ENCODE peak calls at places on chromosomes 6 and 20, in five cellular contexts. One of them, this sample, is unnamed. For H3K36me3 and H3K79me2, the result is how much of the 10 kb centered on the place peaks cover.

GRCh38 chr20:36214684-36215256 is 21.5 kb upstream of the AAR2 start:
- DNase-seq in fibroblast of lung: peak
- DNase-seq in mesendoderm: peak
- DNase-seq in HepG2: peak
- DNase-seq in mammary epithelial cell: peak
- DNase-seq in this sample: peak

GRCh38 chr6:154229796-154230195 is 126.8 kb downstream of the IPCEF1 start:
- DNase-seq in fibroblast of lung: no peak
- DNase-seq in mesendoderm: no peak
- DNase-seq in HepG2: no peak
- DNase-seq in mammary epithelial cell: no peak
- DNase-seq in this sample: no peak

GRCh38 chr6:154908723-154909122 is 86.4 kb upstream of the TIAM2 start:
- DNase-seq in fibroblast of lung: no peak
- DNase-seq in mesendoderm: no peak
- DNase-seq in HepG2: no peak
- DNase-seq in mammary epithelial cell: no peak
- DNase-seq in this sample: no peak

GRCh38 chr20:47413189-47413588 is 56.7 kb upstream of the ZMYND8 start:
- DNase-seq in fibroblast of lung: no peak
- DNase-seq in mesendoderm: no peak
- DNase-seq in HepG2: no peak
- DNase-seq in mammary epithelial cell: no peak
- DNase-seq in this sample: no peak

GRCh38 chr6:5059036-5059896 is 25.9 kb upstream of the PPP1R3G start:
- DNase-seq in fibroblast of lung: no peak
- DNase-seq in mesendoderm: no peak
- DNase-seq in HepG2: peak
- DNase-seq in mammary epithelial cell: no peak
- DNase-seq in this sample: no peak

GRCh38 chr6:168948002-168948401 is 305.6 kb downstream of the THBS2 start:
- DNase-seq in fibroblast of lung: no peak
- DNase-seq in mesendoderm: no peak
- DNase-seq in HepG2: no peak
- DNase-seq in mammary epithelial cell: no peak
- DNase-seq in this sample: no peak

GRCh38 chr6:42692151-42692911 is 30.1 kb downstream of the PRPH2 start:
- DNase-seq in fibroblast of lung: peak
- DNase-seq in mesendoderm: peak
- DNase-seq in HepG2: no peak
- DNase-seq in mammary epithelial cell: peak
- DNase-seq in this sample: peak

GRCh38 chr20:37992802-37993538 is 40.3 kb downstream of the TTI1 start:
- DNase-seq in fibroblast of lung: peak
- DNase-seq in mesendoderm: peak
- DNase-seq in HepG2: peak
- DNase-seq in mammary epithelial cell: peak
- DNase-seq in this sample: peak

DNA sequence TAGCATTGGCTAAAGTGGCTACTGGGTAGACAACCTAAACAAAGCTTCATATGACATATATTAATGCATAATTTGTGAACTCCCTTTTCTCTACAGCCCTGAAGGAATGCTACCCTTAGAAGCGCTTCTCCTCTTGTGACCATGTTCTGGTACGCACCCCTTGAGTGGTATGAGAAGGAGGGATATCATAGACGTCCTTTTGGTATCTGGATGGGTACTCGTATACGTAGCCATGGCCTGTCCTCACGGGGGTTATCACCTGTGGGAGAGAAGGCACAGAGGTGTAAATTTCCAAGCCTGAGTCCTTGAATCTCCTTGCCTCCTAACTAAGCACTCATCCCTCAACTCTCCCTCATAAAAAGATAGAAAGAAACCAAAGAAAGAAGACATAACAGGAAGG is 39.0 kb downstream of the NEDD9 start:
- DNase-seq in fibroblast of lung: no peak
- DNase-seq in mesendoderm: no peak
- DNase-seq in HepG2: no peak
- DNase-seq in mammary epithelial cell: no peak
- DNase-seq in this sample: no peak
- H3K36me3 ChIP-seq in fibroblast of lung: under half
- H3K36me3 ChIP-seq in mesendoderm: under half
- H3K36me3 ChIP-seq in HepG2: half or more
- H3K36me3 ChIP-seq in mammary epithelial cell: under half
- H3K36me3 ChIP-seq in this sample: under half

GRCh38 chr6:134010400-134010799 is 42.0 kb downstream of the SLC2A12 start:
- DNase-seq in fibroblast of lung: no peak
- DNase-seq in mesendoderm: no peak
- DNase-seq in HepG2: no peak
- DNase-seq in mammary epithelial cell: no peak
- DNase-seq in this sample: no peak
- H3K79me2 ChIP-seq in fibroblast of lung: under half
- H3K79me2 ChIP-seq in mesendoderm: under half
- H3K79me2 ChIP-seq in HepG2: under half
- H3K79me2 ChIP-seq in mammary epithelial cell: under half
- H3K79me2 ChIP-seq in this sample: under half

DNA sequence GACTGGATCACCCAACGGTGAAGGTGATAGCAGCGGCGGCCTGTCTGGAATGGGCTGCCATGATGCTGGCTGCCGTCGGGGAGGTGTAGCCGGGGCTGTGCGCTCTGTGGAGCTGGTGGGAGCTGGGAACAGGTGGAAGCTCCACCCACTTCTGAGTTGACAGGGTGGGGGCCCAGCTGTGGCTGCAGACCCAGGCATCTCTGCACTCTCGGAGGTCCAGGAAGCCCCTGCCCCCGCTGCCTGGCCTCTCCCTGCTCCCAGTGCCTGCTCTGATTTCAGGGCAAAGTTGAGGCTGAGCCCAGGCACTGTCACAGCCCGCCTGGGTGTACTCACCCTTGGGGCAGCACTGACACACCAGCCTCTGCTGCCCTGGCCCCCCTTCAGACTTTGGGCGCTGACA is 18.1 kb upstream of the CHRNA4 start:
- DNase-seq in fibroblast of lung: no peak
- DNase-seq in mesendoderm: no peak
- DNase-seq in HepG2: no peak
- DNase-seq in mammary epithelial cell: no peak
- DNase-seq in this sample: no peak
- H3K9ac ChIP-seq in fibroblast of lung: no peak
- H3K9ac ChIP-seq in mesendoderm: no peak
- H3K9ac ChIP-seq in HepG2: no peak
- H3K9ac ChIP-seq in mammary epithelial cell: no peak
- H3K9ac ChIP-seq in this sample: no peak

GRCh38 chr6:44305200-44305725 is 7.9 kb downstream of the AARS2 start:
- DNase-seq in fibroblast of lung: no peak
- DNase-seq in mesendoderm: peak
- DNase-seq in HepG2: no peak
- DNase-seq in mammary epithelial cell: no peak
- DNase-seq in this sample: no peak
- H3K36me3 ChIP-seq in fibroblast of lung: under half
- H3K36me3 ChIP-seq in mesendoderm: under half
- H3K36me3 ChIP-seq in HepG2: half or more
- H3K36me3 ChIP-seq in mammary epithelial cell: under half
- H3K36me3 ChIP-seq in this sample: under half

DNA sequence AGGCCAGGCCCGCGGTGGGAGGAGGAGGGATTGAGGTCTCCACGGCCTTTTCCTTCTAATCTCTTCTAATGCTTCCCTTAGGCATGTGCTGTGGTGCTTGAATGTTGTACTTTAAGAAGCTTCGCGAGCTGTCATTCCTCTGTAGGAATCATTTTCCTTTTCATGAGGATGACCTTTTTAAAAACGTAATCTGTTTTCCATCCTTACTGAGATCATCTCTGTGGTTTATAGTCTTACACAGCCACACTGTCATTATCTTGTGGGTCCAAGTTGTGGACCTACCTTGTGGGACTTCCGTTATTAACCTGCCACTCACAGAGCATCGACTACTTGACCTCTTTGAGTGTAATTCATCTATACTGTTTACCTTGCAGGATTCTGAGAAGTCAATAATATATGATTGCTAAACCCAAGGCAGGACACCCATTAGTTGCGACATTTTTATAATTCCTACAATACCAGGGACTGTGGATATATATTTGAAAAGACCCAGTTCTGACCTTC is 716 bp downstream of the SLC25A27 start:
- DNase-seq in fibroblast of lung: no peak
- DNase-seq in mesendoderm: no peak
- DNase-seq in HepG2: no peak
- DNase-seq in mammary epithelial cell: no peak
- DNase-seq in this sample: no peak
- H3K79me2 ChIP-seq in fibroblast of lung: under half
- H3K79me2 ChIP-seq in mesendoderm: under half
- H3K79me2 ChIP-seq in HepG2: under half
- H3K79me2 ChIP-seq in mammary epithelial cell: under half
- H3K79me2 ChIP-seq in this sample: under half

DNA sequence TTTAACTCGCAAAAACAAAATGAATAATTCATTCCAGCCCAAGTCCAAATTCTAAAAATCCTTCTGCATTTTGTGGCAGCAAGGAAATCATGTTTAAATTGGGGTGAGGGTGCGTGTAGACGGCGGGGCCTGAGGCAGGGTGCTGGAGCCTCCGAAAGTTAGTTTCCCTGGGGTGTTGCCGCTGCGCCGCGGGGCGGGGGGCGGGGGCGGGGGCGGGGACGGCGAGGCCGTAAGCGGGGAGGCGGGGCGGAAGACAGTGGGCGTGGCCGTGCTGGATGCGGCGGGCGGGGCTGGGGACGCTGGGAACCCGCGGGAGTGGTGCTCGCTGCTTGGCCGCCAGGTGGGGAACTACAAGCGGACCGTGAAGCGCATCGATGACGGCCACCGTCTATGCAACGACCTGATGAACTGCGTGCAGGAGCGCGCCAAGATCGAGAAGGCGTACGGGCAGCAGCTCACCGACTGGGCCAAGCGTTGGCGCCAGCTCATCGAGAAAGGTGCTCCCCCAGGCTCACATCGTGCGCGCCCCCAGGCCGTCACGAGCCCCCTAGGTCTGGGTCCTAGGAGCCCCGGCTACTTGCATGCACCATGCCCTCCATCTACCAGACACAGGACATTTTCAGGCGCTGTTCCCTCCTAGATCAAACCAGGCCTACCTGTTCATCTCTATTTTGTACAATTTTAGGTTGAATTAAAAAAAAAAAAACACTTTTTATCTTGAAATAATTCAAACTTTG is 29.0 kb downstream of the SPDEF start:
- DNase-seq in fibroblast of lung: peak
- DNase-seq in mesendoderm: peak
- DNase-seq in HepG2: peak
- DNase-seq in mammary epithelial cell: peak
- DNase-seq in this sample: peak
- H3K9ac ChIP-seq in fibroblast of lung: peak
- H3K9ac ChIP-seq in mesendoderm: peak
- H3K9ac ChIP-seq in HepG2: no peak
- H3K9ac ChIP-seq in mammary epithelial cell: no peak
- H3K9ac ChIP-seq in this sample: peak

This sample was measured in PC-3.